ENCODE peak calls at places on chromosomes 5 and 9, in ten cellular contexts. C is CD8-positive, alpha-beta T cell; X is neural progenitor cell; B is left ventricle myocardium inferior; L is fibroblast of villous mesenchyme; J is Jurkat, Clone E6-1; D is HFF-Myc; O is HCT116; W is GM12865; V is H7. U is an unnamed sample.

GRCh38 chr9:83701769-83702168 is 6.0 kb downstream of the UBQLN1 start:
- DNase-seq in L (peak), O (no peak), X (no peak), V (no peak), D (peak), W (no peak), B (no peak), C (no peak), J (no peak), U (peak)

GRCh38 chr9:18778846-18779245 is 254.2 kb downstream of the SAXO1 start:
- DNase-seq in B (no peak), L (no peak), X (no peak), D (no peak), O (no peak), W (no peak), V (no peak), J (no peak), C (no peak), U (no peak)

GRCh38 chr9:127970401-127971313 is 10.1 kb downstream of the EEIG1 start:
- DNase-seq in V (peak), X (peak), W (peak), O (no peak), L (no peak), D (no peak), J (peak), C (peak), B (no peak), U (no peak)

GRCh38 chr5:149325166-149325735 is 20.0 kb upstream of the GRPEL2 start:
- DNase-seq in J (no peak), C (no peak), D (peak), X (no peak), B (no peak), W (no peak), L (no peak), V (no peak), O (no peak), U (no peak)

GRCh38 chr9:37464426-37465248 is 613 bp downstream of the ZBTB5 start:
- DNase-seq in J (peak), V (no peak), X (no peak), O (no peak), D (no peak), L (peak), C (peak), B (peak), W (peak), U (peak)

GRCh38 chr5:173567548-173567947 is 48.9 kb downstream of the BOD1 start:
- DNase-seq in J (no peak), W (no peak), B (no peak), V (no peak), X (no peak), O (no peak), L (peak), D (no peak), C (no peak), U (peak)

GRCh38 chr5:90529939-90530677 is 724 bp upstream of the LYSMD3 start:
- DNase-seq in C (no peak), W (peak), J (peak), O (peak), L (peak), X (peak), D (peak), B (peak), V (peak), U (peak)

GRCh38 chr5:71564884-71565283 is 22.3 kb upstream of the MCCC2 start:
- DNase-seq in X (no peak), O (no peak), J (no peak), L (peak), W (no peak), C (no peak), D (no peak), V (no peak), B (no peak), U (no peak)

GRCh38 chr5:78653969-78654368 is 5.4 kb upstream of the LHFPL2 start:
- DNase-seq in C (no peak), X (no peak), W (no peak), V (no peak), O (no peak), D (no peak), B (no peak), J (no peak), L (peak), U (no peak)

DNA sequence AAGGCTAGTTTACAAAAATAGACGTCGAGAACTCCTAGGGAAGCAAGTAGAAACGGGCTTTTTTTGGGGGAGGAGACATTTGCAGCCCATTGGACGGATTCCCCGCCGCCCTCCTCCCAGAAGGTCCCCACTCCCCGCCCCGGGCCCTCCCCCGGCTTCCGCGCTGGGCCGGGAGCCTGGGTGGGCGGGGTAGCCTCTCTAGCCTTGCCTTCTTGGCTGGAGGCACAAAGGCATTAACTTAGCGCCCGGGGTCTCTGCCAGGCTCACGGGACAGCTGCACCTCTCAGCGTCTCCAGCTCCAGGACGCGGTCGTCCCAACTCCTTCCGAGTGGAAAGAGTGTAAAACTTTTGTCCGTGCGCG is at the start of gene DMRTA1:
- DNase-seq in O (no peak), D (no peak), X (peak), V (peak), J (no peak), L (peak), B (peak), C (no peak), W (no peak), U (peak)
- H3K4me3 ChIP-seq in O (no peak), D (peak), X (peak), V (peak), J (no peak), L (peak), B (peak), C (peak), W (no peak), U (peak)

GRCh38 chr5:1950708-1951103 is 68.0 kb upstream of the IRX4 start:
- DNase-seq in J (no peak), W (no peak), C (no peak), B (no peak), X (no peak), O (no peak), L (no peak), V (no peak), D (no peak), U (no peak)
- H3K4me3 ChIP-seq in J (no peak), W (no peak), C (no peak), B (no peak), X (no peak), O (no peak), L (no peak), V (no peak), D (no peak), U (no peak)

GRCh38 chr9:32382582-32383320 is 1.7 kb upstream of the ACO1 start:
- DNase-seq in D (no peak), C (no peak), J (no peak), V (no peak), O (no peak), B (no peak), X (no peak), W (no peak), L (no peak), U (no peak)

GRCh38 chr9:32378993-32379729 is 5.3 kb upstream of the ACO1 start:
- DNase-seq in X (peak), B (no peak), C (peak), W (peak), J (peak), L (peak), D (peak), O (peak), V (peak), U (peak)

GRCh38 chr9:32380944-32381343 is 3.5 kb upstream of the ACO1 start:
- DNase-seq in D (no peak), C (no peak), L (no peak), V (no peak), W (no peak), J (no peak), O (no peak), B (no peak), X (no peak), U (no peak)

GRCh38 chr9:32376295-32376694 is 8.1 kb upstream of the ACO1 start:
- DNase-seq in J (no peak), C (no peak), X (no peak), O (no peak), W (no peak), V (no peak), B (no peak), D (no peak), L (no peak), U (no peak)

DNA sequence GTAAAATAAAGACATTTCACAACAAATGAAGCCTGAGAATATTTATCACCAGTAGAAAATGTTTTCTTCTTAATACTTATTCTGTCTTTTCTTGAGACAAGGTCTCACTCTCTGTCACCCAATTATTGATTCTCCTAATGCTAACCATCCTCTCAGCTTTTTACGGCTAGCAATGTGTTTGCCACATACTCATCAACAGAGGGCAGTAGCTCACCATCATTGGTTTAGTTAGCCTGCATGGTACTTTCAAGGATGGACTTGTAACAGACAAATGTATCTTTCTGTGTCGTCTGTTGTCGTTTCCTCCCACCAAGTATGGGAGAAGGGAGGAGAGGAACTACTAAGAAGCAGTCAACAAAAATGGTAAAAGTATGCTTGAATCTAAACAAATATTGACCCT is 5.9 kb upstream of the ACO1 start:
- DNase-seq in X (peak), L (peak), J (peak), V (peak), B (no peak), W (peak), C (no peak), O (peak), D (peak), U (peak)
- H3K4me3 ChIP-seq in X (no peak), L (no peak), J (no peak), V (no peak), B (no peak), W (no peak), C (no peak), O (no peak), D (no peak), U (no peak)

GRCh38 chr9:134835987-134836386 is 44.6 kb upstream of the FCN2 start:
- DNase-seq in O (no peak), W (no peak), V (no peak), X (no peak), L (no peak), C (no peak), D (no peak), B (no peak), J (no peak), U (no peak)
- H3K4me3 ChIP-seq in O (no peak), W (no peak), V (no peak), X (no peak), L (no peak), C (no peak), D (no peak), B (no peak), J (no peak), U (no peak)

U was measured in skeletal muscle cell.